ENCODE peak calls at places on chromosomes 2 and 18, in eight cellular contexts. One of them, this sample, is unnamed.

GRCh38 chr2:66305714-66306113 is 129.2 kb upstream of the MEIS1 start:
- DNase-seq in nucleus accumbens: peak
- DNase-seq in NCI-H1417 treated with DMSO at 0.1 percent for 48 hours: peak
- DNase-seq in stimulated activated CD8-positive, alpha-beta memory T cell treated with anti-CD3 and anti-CD28 coated beads, Interleukin-4, amount 100 ng/mL, for 48 hours: no peak
- DNase-seq in HFFc6: no peak
- DNase-seq in tibial nerve: peak
- DNase-seq in activated T-cell treated with anti-CD3 and anti-CD28 coated beads for 1 hour: no peak
- DNase-seq in nephron progenitor cell: no peak
- DNase-seq in this sample: peak

GRCh38 chr2:63862802-63863201 is 21.1 kb downstream of the UGP2 start:
- DNase-seq in activated T-cell treated with anti-CD3 and anti-CD28 coated beads for 1 hour: no peak
- DNase-seq in NCI-H1417 treated with DMSO at 0.1 percent for 48 hours: no peak
- DNase-seq in nephron progenitor cell: no peak
- DNase-seq in tibial nerve: no peak
- DNase-seq in stimulated activated CD8-positive, alpha-beta memory T cell treated with anti-CD3 and anti-CD28 coated beads, Interleukin-4, amount 100 ng/mL, for 48 hours: no peak
- DNase-seq in nucleus accumbens: no peak
- DNase-seq in HFFc6: no peak
- DNase-seq in this sample: no peak

GRCh38 chr2:150803689-150804398 is 316.4 kb upstream of the RND3 start:
- DNase-seq in tibial nerve: no peak
- DNase-seq in HFFc6: no peak
- DNase-seq in stimulated activated CD8-positive, alpha-beta memory T cell treated with anti-CD3 and anti-CD28 coated beads, Interleukin-4, amount 100 ng/mL, for 48 hours: no peak
- DNase-seq in activated T-cell treated with anti-CD3 and anti-CD28 coated beads for 1 hour: no peak
- DNase-seq in NCI-H1417 treated with DMSO at 0.1 percent for 48 hours: no peak
- DNase-seq in nucleus accumbens: no peak
- DNase-seq in nephron progenitor cell: no peak
- DNase-seq in this sample: no peak

GRCh38 chr18:12010187-12010802 is 29.0 kb downstream of the IMPA2 start:
- DNase-seq in HFFc6: no peak
- DNase-seq in NCI-H1417 treated with DMSO at 0.1 percent for 48 hours: no peak
- DNase-seq in activated T-cell treated with anti-CD3 and anti-CD28 coated beads for 1 hour: no peak
- DNase-seq in tibial nerve: no peak
- DNase-seq in nucleus accumbens: no peak
- DNase-seq in stimulated activated CD8-positive, alpha-beta memory T cell treated with anti-CD3 and anti-CD28 coated beads, Interleukin-4, amount 100 ng/mL, for 48 hours: no peak
- DNase-seq in nephron progenitor cell: no peak
- DNase-seq in this sample: no peak

GRCh38 chr2:68745006-68745405 is 10.4 kb downstream of the ARHGAP25 start:
- DNase-seq in nucleus accumbens: no peak
- DNase-seq in activated T-cell treated with anti-CD3 and anti-CD28 coated beads for 1 hour: no peak
- DNase-seq in stimulated activated CD8-positive, alpha-beta memory T cell treated with anti-CD3 and anti-CD28 coated beads, Interleukin-4, amount 100 ng/mL, for 48 hours: peak
- DNase-seq in NCI-H1417 treated with DMSO at 0.1 percent for 48 hours: no peak
- DNase-seq in nephron progenitor cell: no peak
- DNase-seq in HFFc6: no peak
- DNase-seq in tibial nerve: no peak
- DNase-seq in this sample: no peak

GRCh38 chr2:52976132-52976949 is 791.3 kb upstream of the CHAC2 start:
- DNase-seq in HFFc6: no peak
- DNase-seq in tibial nerve: no peak
- DNase-seq in stimulated activated CD8-positive, alpha-beta memory T cell treated with anti-CD3 and anti-CD28 coated beads, Interleukin-4, amount 100 ng/mL, for 48 hours: no peak
- DNase-seq in nephron progenitor cell: peak
- DNase-seq in nucleus accumbens: no peak
- DNase-seq in activated T-cell treated with anti-CD3 and anti-CD28 coated beads for 1 hour: no peak
- DNase-seq in NCI-H1417 treated with DMSO at 0.1 percent for 48 hours: no peak
- DNase-seq in this sample: no peak

GRCh38 chr2:188726561-188727247 is 247.5 kb upstream of the COL3A1 start:
- DNase-seq in activated T-cell treated with anti-CD3 and anti-CD28 coated beads for 1 hour: no peak
- DNase-seq in HFFc6: no peak
- DNase-seq in tibial nerve: no peak
- DNase-seq in NCI-H1417 treated with DMSO at 0.1 percent for 48 hours: no peak
- DNase-seq in nephron progenitor cell: no peak
- DNase-seq in nucleus accumbens: no peak
- DNase-seq in stimulated activated CD8-positive, alpha-beta memory T cell treated with anti-CD3 and anti-CD28 coated beads, Interleukin-4, amount 100 ng/mL, for 48 hours: no peak
- DNase-seq in this sample: no peak

GRCh38 chr2:46331099-46331766 is 34.0 kb downstream of the EPAS1 start:
- DNase-seq in NCI-H1417 treated with DMSO at 0.1 percent for 48 hours: no peak
- DNase-seq in nephron progenitor cell: no peak
- DNase-seq in activated T-cell treated with anti-CD3 and anti-CD28 coated beads for 1 hour: no peak
- DNase-seq in nucleus accumbens: no peak
- DNase-seq in stimulated activated CD8-positive, alpha-beta memory T cell treated with anti-CD3 and anti-CD28 coated beads, Interleukin-4, amount 100 ng/mL, for 48 hours: no peak
- DNase-seq in HFFc6: no peak
- DNase-seq in tibial nerve: no peak
- DNase-seq in this sample: no peak

GRCh38 chr18:52677991-52678390 is 338.0 kb downstream of the DCC start:
- DNase-seq in activated T-cell treated with anti-CD3 and anti-CD28 coated beads for 1 hour: no peak
- DNase-seq in stimulated activated CD8-positive, alpha-beta memory T cell treated with anti-CD3 and anti-CD28 coated beads, Interleukin-4, amount 100 ng/mL, for 48 hours: no peak
- DNase-seq in tibial nerve: no peak
- DNase-seq in nucleus accumbens: no peak
- DNase-seq in nephron progenitor cell: no peak
- DNase-seq in NCI-H1417 treated with DMSO at 0.1 percent for 48 hours: no peak
- DNase-seq in HFFc6: no peak
- DNase-seq in this sample: no peak

GRCh38 chr2:64913357-64913869 is 75.8 kb upstream of the SLC1A4 start:
- DNase-seq in nucleus accumbens: no peak
- DNase-seq in NCI-H1417 treated with DMSO at 0.1 percent for 48 hours: no peak
- DNase-seq in tibial nerve: no peak
- DNase-seq in stimulated activated CD8-positive, alpha-beta memory T cell treated with anti-CD3 and anti-CD28 coated beads, Interleukin-4, amount 100 ng/mL, for 48 hours: no peak
- DNase-seq in HFFc6: no peak
- DNase-seq in nephron progenitor cell: peak
- DNase-seq in activated T-cell treated with anti-CD3 and anti-CD28 coated beads for 1 hour: peak
- DNase-seq in this sample: no peak

This sample was measured in prostate gland.